ENCODE peak calls at places on chromosomes 12 and 14, in eight cellular contexts. G, H, A, T, C, R, J and Q are unnamed samples.

GRCh38 chr12:22828059-22828458 is 203.1 kb downstream of the ETNK1 start:
- DNase-seq in R (no peak), J (no peak), A (no peak), H (no peak), T (no peak), C (no peak), G (no peak), Q (no peak)

GRCh38 chr14:29016050-29016900 is 249.7 kb downstream of the FOXG1 start:
- DNase-seq in J (no peak), H (no peak), R (no peak), G (no peak), A (no peak), C (no peak), T (peak; percentile 80), Q (peak; percentile 23)

GRCh38 chr12:124039276-124039675 is 66.3 kb downstream of the ZNF664 start:
- DNase-seq in G (no peak), H (no peak), J (no peak), A (no peak), C (no peak), R (no peak), T (no peak), Q (peak; percentile 56)

GRCh38 chr12:105775351-105775750 is 363.4 kb downstream of the NUAK1 start:
- DNase-seq in C (no peak), A (no peak), J (no peak), G (no peak), T (no peak), H (no peak), R (no peak), Q (no peak)

GRCh38 chr14:100982764-100983163 is 79.2 kb upstream of the RTL1 start:
- DNase-seq in H (no peak), C (no peak), A (no peak), G (no peak), T (no peak), R (no peak), J (no peak), Q (no peak)

GRCh38 chr14:23113346-23114119 is 5.5 kb downstream of the CEBPE start:
- DNase-seq in T (no peak), J (no peak), G (no peak), R (no peak), C (no peak), H (no peak), A (no peak), Q (no peak)

GRCh38 chr14:80456200-80456599 is 244.9 kb upstream of the DIO2 start:
- DNase-seq in G (no peak), T (no peak), R (no peak), J (no peak), A (no peak), H (no peak), C (no peak), Q (no peak)

GRCh38 chr14:86838363-86838762 is 1154.6 kb downstream of the GALC start:
- DNase-seq in G (no peak), A (no peak), T (no peak), J (no peak), C (no peak), H (no peak), R (no peak), Q (no peak)

GRCh38 chr12:53067074-53067992 is 11.9 kb downstream of the SPRYD3 start:
- DNase-seq in G (no peak), T (no peak), J (no peak), A (no peak), H (no peak), R (peak; percentile 5), C (no peak), Q (no peak)